ENCODE peak calls at places on chromosomes 6 and 20, in four cellular contexts. J is K562, Y is HEK293T, E is GM12878. O is an unnamed sample.
A peak's percentile ranks its signal among the peaks of the same experiment; 100 is the strongest.

GRCh38 chr20:2103454-2104153 is 2.0 kb downstream of the STK35 start:
- DNase-seq in J (no peak), Y (no peak), E (no peak), O (peak; percentile 72)

GRCh38 chr6:63430985-63431519 is 111.3 kb upstream of the LGSN start:
- DNase-seq in J (no peak), Y (no peak), E (no peak), O (peak; percentile 78)

GRCh38 chr6:28225056-28225834 is at the start of gene ZSCAN9:
- DNase-seq in J (peak; percentile 94), Y (peak; percentile 81), E (peak; percentile 44), O (peak; percentile 86)

GRCh38 chr6:16276991-16277981 is 38.9 kb downstream of the GMPR start:
- DNase-seq in J (peak; percentile 97), Y (peak; percentile 82), E (no peak), O (peak; percentile 85)

GRCh38 chr20:15642676-15643075 is 930.6 kb downstream of the KIF16B start:
- DNase-seq in J (no peak), Y (no peak), E (no peak), O (no peak)

GRCh38 chr20:9235518-9235917 is 166.6 kb downstream of the PLCB4 start:
- DNase-seq in J (no peak), Y (no peak), E (no peak), O (no peak)

GRCh38 chr20:53606364-53606985 is 12.8 kb upstream of the ZNF217 start:
- DNase-seq in J (no peak), Y (no peak), E (no peak), O (peak; percentile 50)

GRCh38 chr6:34349226-34349625 is 43.2 kb downstream of the NUDT3 start:
- DNase-seq in J (no peak), Y (no peak), E (no peak), O (no peak)

GRCh38 chr20:5658897-5659296 is 91.3 kb upstream of the SHLD1 start:
- DNase-seq in J (peak; percentile 52), Y (no peak), E (no peak), O (peak; percentile 71)

DNA sequence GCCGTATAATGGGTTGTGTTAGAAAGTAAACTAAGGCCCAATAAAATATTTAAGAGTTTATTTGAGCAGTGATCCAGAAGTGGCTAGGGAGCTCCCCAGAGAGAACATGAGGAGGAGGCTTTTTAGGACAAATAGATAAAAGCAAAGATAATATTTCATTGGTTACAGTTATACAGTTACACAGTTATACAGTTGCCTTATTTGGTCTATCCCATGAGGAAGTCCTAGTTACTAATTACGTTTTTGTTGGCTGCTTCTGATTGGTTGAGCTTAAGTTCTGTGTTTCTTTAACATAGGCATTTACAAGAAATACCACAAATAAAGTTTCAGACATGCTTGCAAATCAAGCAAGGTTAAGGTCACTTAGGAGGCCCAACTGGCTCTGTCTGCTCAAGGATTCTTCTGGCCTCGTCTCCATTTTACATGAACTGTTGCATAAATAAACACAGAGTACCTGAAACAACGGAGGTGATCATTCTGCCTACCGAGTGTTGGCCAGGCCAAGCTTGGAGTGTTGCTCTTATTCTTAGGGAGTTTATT is 7.0 kb downstream of the UBD start:
- DNase-seq in J (no peak), Y (peak; percentile 47), E (peak; percentile 56), O (no peak)
- TF ChIP-seq FOXK2 in J (no peak), Y (no peak), E (no peak), O (no peak)

GRCh38 chr6:36123270-36124139 is 6.8 kb upstream of the MAPK13 start:
- DNase-seq in J (peak; percentile 95), Y (peak; percentile 84), E (no peak), O (peak; percentile 83)
- TF ChIP-seq FOXK2 in J (no peak), Y (no peak), E (no peak), O (no peak)

GRCh38 chr20:32451682-32452461 is 93.7 kb downstream of the ASXL1 start:
- DNase-seq in J (no peak), Y (no peak), E (no peak), O (no peak)
- TF ChIP-seq FOXK2 in J (no peak), Y (no peak), E (no peak), O (no peak)

GRCh38 chr6:81937296-81937937 is 184.9 kb upstream of the TENT5A start:
- DNase-seq in J (peak; percentile 3), Y (no peak), E (no peak), O (peak; percentile 37)
- TF ChIP-seq FOXK2 in J (no peak), Y (no peak), E (no peak), O (no peak)

GRCh38 chr6:1390071-1390804 is 862 bp downstream of the FOXF2 start:
- DNase-seq in J (no peak), Y (no peak), E (no peak), O (no peak)
- TF ChIP-seq FOXK2 in J (no peak), Y (no peak), E (no peak), O (no peak)

GRCh38 chr6:46265373-46265772 is 94.6 kb upstream of the ENPP5 start:
- DNase-seq in J (no peak), Y (no peak), E (no peak), O (no peak)

GRCh38 chr6:46267515-46267914 is 96.7 kb upstream of the ENPP5 start:
- DNase-seq in J (no peak), Y (no peak), E (no peak), O (no peak)

GRCh38 chr6:46271107-46271506 is 100.3 kb upstream of the ENPP5 start:
- DNase-seq in J (no peak), Y (no peak), E (no peak), O (no peak)

GRCh38 chr6:46271728-46272127 is 100.9 kb upstream of the ENPP5 start:
- DNase-seq in J (no peak), Y (no peak), E (no peak), O (no peak)

DNA sequence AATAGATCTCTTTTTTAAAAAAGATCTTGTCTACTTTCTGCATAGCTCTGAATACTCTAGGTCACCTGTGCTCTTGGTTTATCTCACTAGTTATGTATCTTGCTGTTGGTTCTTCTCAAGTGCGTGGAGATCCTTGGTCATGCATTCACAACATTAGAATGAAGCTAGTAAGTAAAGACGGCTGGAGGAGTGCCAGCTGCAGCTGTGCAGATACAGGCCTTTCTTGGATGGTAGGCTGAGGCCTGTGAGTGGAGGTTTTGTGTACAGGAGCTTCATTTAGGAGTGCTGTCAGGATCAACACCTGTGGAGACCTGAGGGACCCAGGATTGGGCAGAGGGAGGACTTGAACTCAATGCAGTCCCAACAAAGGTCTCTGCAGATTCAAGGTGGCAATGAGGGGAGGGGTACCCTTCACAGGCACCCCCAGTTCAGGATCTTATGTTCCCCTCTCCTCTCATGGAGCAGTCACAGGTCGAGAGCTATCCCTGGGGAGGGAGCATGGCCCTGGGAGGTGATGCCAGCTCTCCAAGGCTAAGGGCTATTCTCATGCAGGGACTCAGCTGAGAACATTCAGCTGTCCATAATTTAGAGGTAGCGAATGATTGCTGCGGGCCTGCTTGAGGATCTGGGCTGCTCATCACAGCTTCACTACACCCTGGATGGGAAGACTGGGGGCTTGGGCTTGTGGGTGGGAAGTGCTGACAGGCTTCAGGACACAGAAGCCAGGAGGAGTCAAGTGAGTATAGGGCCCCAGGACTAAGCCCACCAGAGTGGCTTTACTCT is 98.9 kb upstream of the ENPP5 start:
- DNase-seq in J (no peak), Y (no peak), E (no peak), O (no peak)
- TF ChIP-seq FOXK2 in J (no peak), Y (no peak), E (no peak), O (no peak)

DNA sequence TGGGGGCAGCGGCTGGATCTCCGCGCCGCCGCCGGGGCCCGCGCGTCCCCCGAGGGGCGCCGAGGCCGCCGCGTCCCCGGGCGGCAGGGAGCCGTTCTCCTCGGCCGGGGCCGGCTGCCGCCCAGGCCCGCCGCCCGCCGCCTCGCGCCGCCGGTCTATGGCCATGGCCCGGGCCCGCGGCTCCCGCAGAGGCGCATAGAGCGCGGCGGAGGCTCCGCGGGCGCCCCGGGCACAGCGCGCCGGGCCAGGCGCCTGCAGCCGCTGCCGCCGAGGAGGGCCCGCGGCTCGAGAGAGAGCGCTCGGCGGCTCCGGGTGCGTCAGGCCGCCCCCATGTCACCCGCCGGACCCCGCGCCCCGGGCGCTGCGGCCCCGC is 469 bp downstream of the SLC22A23 start:
- DNase-seq in J (no peak), Y (peak; percentile 47), E (no peak), O (no peak)
- TF ChIP-seq FOXK2 in J (no peak), Y (no peak), E (no peak), O (no peak)

DNA sequence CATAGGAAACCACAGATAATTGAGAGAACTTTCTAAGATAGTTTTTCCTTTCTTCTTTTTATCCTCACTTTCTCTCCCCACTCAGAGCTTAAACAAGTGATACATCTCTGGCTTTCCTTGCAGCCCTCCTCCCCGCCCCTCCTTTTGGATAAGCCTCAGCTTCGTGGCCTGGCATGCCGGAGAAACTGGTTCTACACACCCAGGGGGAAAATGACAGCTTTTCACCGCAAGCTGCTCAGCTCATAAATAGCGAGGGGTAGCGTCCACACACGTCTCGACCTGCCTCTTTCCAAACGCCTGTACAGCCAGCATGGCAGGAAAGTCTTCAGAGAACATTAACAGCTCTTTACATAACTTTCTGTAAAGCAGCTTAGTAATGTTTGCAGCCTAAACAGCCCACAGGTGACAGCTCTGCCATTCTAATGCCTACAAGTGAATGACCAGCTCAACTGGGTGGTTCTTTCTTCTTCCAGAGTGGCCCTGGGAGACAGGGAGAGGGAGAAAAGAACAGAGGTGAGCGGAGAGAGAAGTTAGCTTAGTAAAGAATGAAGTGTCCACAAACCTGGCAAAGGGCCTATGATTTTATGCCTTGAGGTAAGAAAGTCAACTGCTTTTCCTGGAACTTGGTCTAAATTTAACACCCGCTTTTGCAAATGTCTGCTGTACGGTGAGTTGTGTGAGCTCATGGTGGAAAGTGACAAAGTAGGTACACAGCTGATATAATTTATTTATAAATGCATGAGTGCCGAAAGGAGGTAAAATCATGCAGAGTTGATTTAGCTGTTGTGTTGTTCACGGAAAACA is 251.5 kb downstream of the TFAP2A start:
- DNase-seq in J (peak; percentile 22), Y (no peak), E (no peak), O (no peak)
- TF ChIP-seq FOXK2 in J (no peak), Y (no peak), E (no peak), O (no peak)

O was measured in HepG2.